ENCODE peak calls at places on chromosomes 1 and 21, in eight cellular contexts. D, E, O, C, R, S, H and J are unnamed samples.

GRCh38 chr1:245538671-245539070 is 383.9 kb downstream of the KIF26B start:
- DNase-seq in R (no peak), O (no peak), H (no peak), D (no peak), C (no peak), E (no peak), S (peak), J (no peak)

GRCh38 chr1:174266991-174267612 is 107.8 kb downstream of the RABGAP1L start:
- DNase-seq in E (no peak), H (no peak), R (no peak), S (no peak), C (no peak), D (no peak), O (no peak), J (no peak)

GRCh38 chr1:223363856-223364684 is at the start of gene SUSD4:
- DNase-seq in D (peak), H (peak), E (peak), S (no peak), C (no peak), R (no peak), O (no peak), J (no peak)

GRCh38 chr1:2001773-2002411 is 1.7 kb downstream of the CFAP74 start:
- DNase-seq in E (no peak), C (no peak), D (no peak), H (no peak), S (no peak), O (no peak), R (no peak), J (no peak)

GRCh38 chr1:98045211-98046030 is 124.6 kb upstream of the DPYD start:
- DNase-seq in C (no peak), H (no peak), D (no peak), S (peak), E (no peak), O (peak), R (peak), J (no peak)

GRCh38 chr1:94026869-94027388 is 94.0 kb downstream of the ABCA4 start:
- DNase-seq in S (no peak), O (no peak), H (no peak), C (no peak), D (no peak), E (no peak), R (no peak), J (no peak)

GRCh38 chr1:54253480-54253879 is 53.5 kb downstream of the MRPL37 start:
- DNase-seq in E (no peak), H (no peak), R (no peak), S (peak), D (no peak), O (no peak), C (peak), J (no peak)

GRCh38 chr1:101101362-101101761 is 75.8 kb upstream of the DPH5 start:
- DNase-seq in E (no peak), H (no peak), D (no peak), O (no peak), R (no peak), C (no peak), S (peak), J (no peak)

GRCh38 chr1:23403038-23403336 is 21.6 kb downstream of the TCEA3 start:
- DNase-seq in O (no peak), C (no peak), S (peak), D (no peak), R (no peak), E (no peak), H (peak), J (no peak)

GRCh38 chr1:208420696-208421095 is 176.5 kb upstream of the PLXNA2 start:
- DNase-seq in S (no peak), E (no peak), R (no peak), C (no peak), H (no peak), D (no peak), O (no peak), J (no peak)

GRCh38 chr21:44533121-44533890 is 6.7 kb downstream of the KRTAP10-1 start:
- DNase-seq in D (no peak), R (no peak), H (no peak), O (peak), S (no peak), C (no peak), E (no peak), J (peak)

GRCh38 chr1:196608401-196609113 is at the start of gene KCNT2:
- DNase-seq in E (no peak), D (no peak), C (peak), O (peak), S (peak), H (peak), R (peak), J (peak)

GRCh38 chr1:43306688-43307457 is 6.1 kb downstream of the TIE1 start:
- DNase-seq in O (peak), E (no peak), R (no peak), H (no peak), D (no peak), S (no peak), C (no peak), J (peak)

GRCh38 chr1:43772978-43773377 is 65.6 kb downstream of the ST3GAL3 start:
- DNase-seq in O (no peak), D (no peak), H (no peak), C (no peak), S (no peak), E (no peak), R (no peak), J (no peak)

GRCh38 chr1:165824269-165824643 is 3.2 kb upstream of the UCK2 start:
- DNase-seq in H (no peak), O (no peak), R (no peak), S (peak), C (no peak), D (no peak), E (no peak), J (no peak)

GRCh38 chr1:168640184-168640583 is 63.8 kb downstream of the XCL1 start:
- DNase-seq in R (no peak), S (no peak), D (no peak), E (no peak), C (no peak), O (no peak), H (no peak), J (no peak)

GRCh38 chr1:2448098-2448445 is 28.0 kb upstream of the PLCH2 start:
- DNase-seq in R (no peak), E (no peak), H (peak), D (no peak), O (no peak), S (peak), C (no peak), J (no peak)

GRCh38 chr1:148318123-148318899 is 164.8 kb downstream of the PPIAL4G start:
- DNase-seq in R (peak), O (no peak), S (peak), C (no peak), E (no peak), H (no peak), D (no peak), J (no peak)

GRCh38 chr1:203028784-203029553 is 2.7 kb downstream of the PPFIA4 start:
- DNase-seq in C (no peak), R (peak), D (no peak), O (no peak), H (no peak), S (no peak), E (no peak), J (no peak)

GRCh38 chr1:51284487-51284954 is 45.8 kb downstream of the TTC39A start:
- DNase-seq in E (no peak), H (peak), R (no peak), O (no peak), D (no peak), C (no peak), S (no peak), J (no peak)

GRCh38 chr1:84973493-84974334 is 23.2 kb downstream of the MCOLN2 start:
- DNase-seq in O (no peak), S (peak), C (no peak), R (no peak), H (no peak), E (no peak), D (peak), J (no peak)

GRCh38 chr1:31782766-31783410 is 18.7 kb upstream of the ADGRB2 start:
- DNase-seq in E (no peak), S (no peak), C (no peak), D (no peak), O (peak), H (no peak), R (no peak), J (peak)

GRCh38 chr1:161792740-161793139 is 26.6 kb downstream of the ATF6 start:
- DNase-seq in H (peak), S (peak), R (no peak), C (no peak), E (no peak), D (peak), O (no peak), J (no peak)

GRCh38 chr1:186303911-186304310 is 71.1 kb downstream of the TPR start:
- DNase-seq in R (no peak), E (no peak), O (no peak), C (no peak), H (no peak), S (no peak), D (no peak), J (no peak)

GRCh38 chr1:8315573-8316475 is 2.1 kb upstream of the SLC45A1 start:
- DNase-seq in R (no peak), D (no peak), O (no peak), H (no peak), E (no peak), C (no peak), S (no peak), J (no peak)

GRCh38 chr1:151399890-151400235 is 490 bp downstream of the PSMB4 start:
- DNase-seq in O (peak), C (no peak), H (no peak), D (peak), E (no peak), S (peak), R (no peak), J (no peak)

GRCh38 chr21:31107871-31108270 is 69.6 kb upstream of the KRTAP19-8 start:
- DNase-seq in O (no peak), C (no peak), R (no peak), H (no peak), D (peak), S (no peak), E (no peak), J (no peak)

GRCh38 chr1:94929351-94929814 is 2.5 kb upstream of the CNN3 start:
- DNase-seq in S (peak), R (no peak), H (no peak), D (no peak), E (no peak), O (no peak), C (no peak), J (no peak)

GRCh38 chr1:9293512-9294439 is 1.1 kb downstream of the SPSB1 start:
- DNase-seq in O (no peak), H (peak), D (peak), E (no peak), S (no peak), C (no peak), R (peak), J (no peak)

GRCh38 chr1:87305096-87305495 is 23.6 kb upstream of the LMO4 start:
- DNase-seq in E (no peak), R (no peak), S (no peak), D (no peak), C (no peak), H (no peak), O (no peak), J (no peak)

GRCh38 chr1:152866321-152866720 is 6.5 kb downstream of the LCE7A start:
- DNase-seq in D (no peak), H (no peak), E (no peak), C (no peak), O (no peak), S (no peak), R (no peak), J (no peak)

GRCh38 chr1:32898056-32898455 is 3.1 kb downstream of the TMEM54 start:
- DNase-seq in S (no peak), H (no peak), C (no peak), D (no peak), O (no peak), R (no peak), E (no peak), J (peak)

GRCh38 chr1:115478933-115479551 is 141.0 kb upstream of the NGF start:
- DNase-seq in S (no peak), O (no peak), E (no peak), C (no peak), R (no peak), D (no peak), H (no peak), J (no peak)

GRCh38 chr21:32524010-32524719 is 61.2 kb downstream of the TCP10L start:
- DNase-seq in O (no peak), H (no peak), E (no peak), R (no peak), S (peak), C (no peak), D (no peak), J (no peak)

GRCh38 chr1:117860906-117861610 is 68.4 kb downstream of the GDAP2 start:
- DNase-seq in S (peak), E (no peak), D (no peak), C (no peak), H (no peak), R (no peak), O (no peak), J (no peak)

GRCh38 chr1:94863297-94863911 is 43.2 kb downstream of the SLC44A3 start:
- DNase-seq in O (no peak), E (no peak), R (no peak), D (no peak), S (peak), H (no peak), C (no peak), J (no peak)

GRCh38 chr1:39103321-39104157 is 77.4 kb downstream of the NDUFS5 start:
- DNase-seq in S (peak), H (no peak), C (no peak), O (no peak), D (no peak), E (no peak), R (no peak), J (no peak)

GRCh38 chr1:85202864-85203255 is 2.0 kb upstream of the SYDE2 start:
- DNase-seq in C (no peak), R (no peak), H (no peak), O (no peak), E (no peak), D (no peak), S (no peak), J (no peak)

GRCh38 chr1:9634582-9634981 is 16.9 kb upstream of the PIK3CD start:
- DNase-seq in D (no peak), C (no peak), E (no peak), R (no peak), O (no peak), H (no peak), S (no peak), J (no peak)

DNA sequence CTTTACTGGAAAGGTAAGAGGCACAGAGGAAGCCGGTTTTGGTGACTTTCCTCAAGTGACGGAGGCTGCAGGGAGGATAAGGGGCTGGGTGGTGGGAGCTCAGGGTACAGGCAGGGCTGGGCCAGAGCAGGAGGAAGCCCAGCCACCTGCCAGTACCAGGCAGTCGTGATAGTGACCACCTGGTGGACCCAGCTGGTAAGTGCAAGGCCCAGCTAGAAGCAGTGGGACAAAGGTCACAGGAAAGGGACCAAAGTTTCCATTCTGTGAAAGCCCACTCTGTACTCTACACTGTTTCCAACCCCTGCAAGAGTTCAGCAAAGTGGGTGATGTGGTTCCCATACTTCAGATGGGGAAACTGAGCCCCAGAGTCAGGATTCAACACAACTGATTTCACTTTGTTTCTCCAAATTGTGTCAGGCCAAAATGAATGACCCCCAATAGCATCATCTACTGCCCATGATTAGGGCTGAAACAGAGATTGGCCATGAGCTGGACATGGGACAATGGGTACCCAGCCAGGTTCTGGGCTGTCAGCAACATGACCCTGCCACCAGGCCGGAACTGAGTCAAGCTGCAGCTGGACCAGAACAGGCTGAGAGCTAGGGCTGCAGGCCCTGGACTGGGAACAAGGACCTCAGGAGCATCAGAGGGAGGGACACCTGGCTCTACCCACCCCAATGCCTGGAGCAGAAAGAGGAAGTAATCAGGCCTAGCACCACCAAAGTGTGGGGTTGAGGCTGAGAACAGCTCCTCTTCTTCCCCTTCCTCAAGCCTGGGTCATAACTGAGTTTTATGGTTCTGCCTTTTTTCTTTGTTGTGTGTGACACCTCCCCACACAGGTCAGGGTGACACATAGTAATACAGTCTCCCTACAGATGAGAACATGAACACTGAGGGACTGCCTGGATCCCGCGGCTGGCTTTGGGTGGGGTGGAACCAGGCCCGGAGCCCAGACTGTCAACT is 50.2 kb downstream of the KCNN3 start:
- DNase-seq in S (peak), H (peak), E (no peak), O (no peak), R (no peak), D (peak), C (no peak), J (no peak)
- TF ChIP-seq CTCF in S (peak), H (peak), E (no peak), O (no peak), R (peak), D (no peak), C (no peak), J (peak)

GRCh38 chr1:157166581-157166980 is 28.4 kb upstream of the ETV3 start:
- DNase-seq in H (no peak), C (no peak), R (no peak), S (no peak), O (no peak), D (no peak), E (no peak), J (no peak)
- TF ChIP-seq CTCF in H (no peak), C (no peak), R (no peak), S (no peak), O (no peak), D (no peak), E (no peak), J (peak)

GRCh38 chr1:92903765-92904164 is 57.5 kb downstream of the DIPK1A start:
- DNase-seq in C (no peak), R (no peak), S (no peak), D (peak), H (no peak), O (no peak), E (no peak), J (no peak)

GRCh38 chr1:92902406-92902744 is 58.9 kb downstream of the DIPK1A start:
- DNase-seq in D (no peak), H (no peak), S (no peak), O (no peak), R (no peak), E (no peak), C (no peak), J (no peak)

GRCh38 chr1:92900539-92900938 is 60.7 kb downstream of the DIPK1A start:
- DNase-seq in D (no peak), E (no peak), H (no peak), C (no peak), O (no peak), S (no peak), R (no peak), J (no peak)

GRCh38 chr1:92901699-92902405 is 59.4 kb downstream of the DIPK1A start:
- DNase-seq in S (no peak), D (no peak), C (no peak), O (no peak), E (no peak), H (no peak), R (no peak), J (no peak)

GRCh38 chr1:92899780-92900179 is 61.5 kb downstream of the DIPK1A start:
- DNase-seq in R (no peak), S (no peak), D (no peak), O (no peak), H (no peak), C (no peak), E (no peak), J (no peak)
- TF ChIP-seq CTCF in R (no peak), S (no peak), D (no peak), O (no peak), H (no peak), C (no peak), E (no peak), J (no peak)

GRCh38 chr1:229260297-229260696 is 10.6 kb upstream of the RAB4A start:
- DNase-seq in H (no peak), C (no peak), E (no peak), S (no peak), O (no peak), D (no peak), R (no peak), J (no peak)
- TF ChIP-seq CTCF in H (no peak), C (no peak), E (no peak), S (no peak), O (no peak), D (no peak), R (no peak), J (no peak)

GRCh38 chr1:231313661-231314060 is 24.0 kb downstream of the EXOC8 start:
- DNase-seq in E (no peak), R (no peak), D (no peak), H (no peak), C (no peak), O (no peak), S (no peak), J (no peak)

GRCh38 chr1:231318015-231318355 is 19.7 kb downstream of the EXOC8 start:
- DNase-seq in O (no peak), H (no peak), R (no peak), C (no peak), S (no peak), D (no peak), E (no peak), J (no peak)

GRCh38 chr1:231318568-231318967 is 19.1 kb downstream of the EXOC8 start:
- DNase-seq in H (no peak), C (no peak), S (no peak), O (no peak), R (no peak), E (no peak), D (no peak), J (no peak)

GRCh38 chr1:231317306-231318014 is 20.2 kb downstream of the EXOC8 start:
- DNase-seq in S (no peak), O (no peak), E (no peak), H (no peak), D (no peak), R (no peak), C (no peak), J (no peak)

GRCh38 chr1:231315887-231316286 is 21.8 kb downstream of the EXOC8 start:
- DNase-seq in H (peak), R (no peak), E (no peak), D (peak), S (peak), C (no peak), O (no peak), J (no peak)
- TF ChIP-seq CTCF in H (peak), R (peak), E (peak), D (peak), S (peak), C (no peak), O (no peak), J (peak)

GRCh38 chr1:201826830-201827229 is 2.1 kb upstream of the IPO9 start:
- DNase-seq in C (no peak), D (no peak), E (no peak), S (peak), O (no peak), H (no peak), R (no peak), J (no peak)
- TF ChIP-seq CTCF in C (no peak), D (no peak), E (no peak), S (no peak), O (no peak), H (peak), R (no peak), J (peak)

DNA sequence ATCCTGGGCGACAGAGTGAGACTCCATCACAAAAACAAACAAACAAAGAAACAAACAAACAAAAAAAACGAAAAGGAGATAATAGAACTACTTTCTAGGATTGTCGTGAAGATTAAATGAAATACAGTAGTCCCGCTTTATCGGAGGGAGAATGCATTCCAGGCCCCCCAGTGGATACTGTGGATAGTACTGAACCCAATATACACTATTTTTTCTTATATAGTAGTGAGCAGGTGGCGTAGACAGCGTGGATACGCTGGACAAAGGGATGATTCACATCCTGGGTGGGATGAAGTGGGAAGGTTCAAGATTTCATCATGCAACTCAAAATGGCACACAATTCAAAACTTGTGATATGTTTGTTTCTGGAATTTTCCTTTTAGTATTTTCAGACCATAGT is 8.0 kb downstream of the SLC35F3 start:
- DNase-seq in S (no peak), R (no peak), H (no peak), E (no peak), D (no peak), C (no peak), O (no peak), J (no peak)
- TF ChIP-seq CTCF in S (no peak), R (no peak), H (peak), E (no peak), D (no peak), C (no peak), O (no peak), J (no peak)

GRCh38 chr21:36915701-36916075 is 50.8 kb downstream of the HLCS start:
- DNase-seq in C (no peak), S (no peak), O (no peak), E (no peak), H (no peak), D (no peak), R (no peak), J (no peak)

GRCh38 chr21:36915014-36915700 is 51.3 kb downstream of the HLCS start:
- DNase-seq in E (no peak), H (no peak), D (no peak), S (no peak), R (no peak), C (no peak), O (no peak), J (no peak)

GRCh38 chr21:36918291-36918690 is 48.2 kb downstream of the HLCS start:
- DNase-seq in R (no peak), E (no peak), O (no peak), D (no peak), S (no peak), C (no peak), H (no peak), J (no peak)

GRCh38 chr21:36916718-36917117 is 49.8 kb downstream of the HLCS start:
- DNase-seq in R (no peak), S (no peak), H (no peak), D (no peak), C (no peak), O (no peak), E (no peak), J (no peak)

GRCh38 chr21:36917487-36918158 is 48.8 kb downstream of the HLCS start:
- DNase-seq in C (no peak), R (no peak), O (no peak), H (no peak), E (no peak), D (no peak), S (peak), J (no peak)
- TF ChIP-seq CTCF in C (no peak), R (peak), O (no peak), H (peak), E (no peak), D (peak), S (peak), J (peak)